ENCODE peak calls at places on chromosome 3, in nine cellular contexts. P is activated B cell treated with CpG ODN at 0.5 μM for 24 hours; B is globus pallidus; A is A549; C is activated CD4-positive, alpha-beta T cell treated with anti-CD3 and anti-CD28 coated beads, Interleukin-2, amount 50 U/mL, for 24 hours; X is pons; R is amniotic stem cell; U is mesenchymal stem cell; L is cortex of kidney. Z is an unnamed sample.

GRCh38 chr3:125357032-125357658 is 18.0 kb downstream of the ZNF148 start:
- DNase-seq in P (peak), B (peak), A (peak), C (peak), X (peak), R (no peak), U (peak), L (no peak), Z (no peak)

GRCh38 chr3:66809579-66809958 is 188.5 kb upstream of the KBTBD8 start:
- DNase-seq in P (no peak), B (no peak), A (no peak), C (no peak), X (no peak), R (no peak), U (no peak), L (no peak), Z (no peak)

GRCh38 chr3:143119974-143120715 is 574 bp downstream of the CHST2 start:
- DNase-seq in P (peak), B (no peak), A (peak), C (no peak), X (no peak), R (no peak), U (no peak), L (no peak), Z (peak)

GRCh38 chr3:128051459-128051836 is 789 bp upstream of the SEC61A1 start:
- DNase-seq in P (no peak), B (no peak), A (no peak), C (no peak), X (peak), R (no peak), U (no peak), L (no peak), Z (no peak)

GRCh38 chr3:171458857-171459129 is 1.4 kb downstream of the TNIK start:
- DNase-seq in P (no peak), B (peak), A (no peak), C (no peak), X (no peak), R (no peak), U (no peak), L (no peak), Z (no peak)

GRCh38 chr3:101193957-101194356 is 126.4 kb downstream of the IMPG2 start:
- DNase-seq in P (no peak), B (no peak), A (peak), C (no peak), X (no peak), R (no peak), U (no peak), L (no peak), Z (no peak)

GRCh38 chr3:10173095-10173925 is 8.6 kb downstream of the IRAK2 start:
- DNase-seq in P (no peak), B (no peak), A (peak), C (no peak), X (no peak), R (no peak), U (peak), L (no peak), Z (no peak)

GRCh38 chr3:180420804-180421203 is 181.2 kb upstream of the TTC14 start:
- DNase-seq in P (no peak), B (no peak), A (no peak), C (no peak), X (no peak), R (no peak), U (no peak), L (no peak), Z (no peak)

GRCh38 chr3:69084326-69084667 is 440 bp upstream of the ARL6IP5 start:
- DNase-seq in P (no peak), B (peak), A (no peak), C (no peak), X (peak), R (peak), U (peak), L (no peak), Z (no peak)

GRCh38 chr3:151135548-151136337 is 50.3 kb downstream of the MED12L start:
- DNase-seq in P (no peak), B (no peak), A (no peak), C (no peak), X (no peak), R (no peak), U (no peak), L (no peak), Z (no peak)

GRCh38 chr3:100966049-100966471 is 27.2 kb downstream of the ABI3BP start:
- DNase-seq in P (no peak), B (no peak), A (no peak), C (no peak), X (no peak), R (no peak), U (no peak), L (no peak), Z (no peak)

GRCh38 chr3:149941186-149941585 is 29.5 kb downstream of the PFN2 start:
- DNase-seq in P (no peak), B (no peak), A (no peak), C (no peak), X (no peak), R (no peak), U (no peak), L (no peak), Z (no peak)

GRCh38 chr3:173737167-173737808 is 339.7 kb downstream of the NLGN1 start:
- DNase-seq in P (no peak), B (no peak), A (no peak), C (no peak), X (no peak), R (no peak), U (no peak), L (no peak), Z (no peak)

GRCh38 chr3:149489060-149489690 is 14.7 kb downstream of the TM4SF4 start:
- DNase-seq in P (no peak), B (no peak), A (peak), C (no peak), X (no peak), R (no peak), U (no peak), L (no peak), Z (no peak)

GRCh38 chr3:98650966-98651765 is 57.8 kb upstream of the CPOX start:
- DNase-seq in P (no peak), B (no peak), A (no peak), C (no peak), X (no peak), R (no peak), U (no peak), L (no peak), Z (no peak)

GRCh38 chr3:96354742-96355141 is 459.7 kb upstream of the EPHA6 start:
- DNase-seq in P (no peak), B (no peak), A (no peak), C (no peak), X (no peak), R (no peak), U (no peak), L (no peak), Z (no peak)

GRCh38 chr3:115095236-115095635 is 51.9 kb downstream of the ZBTB20 start:
- DNase-seq in P (no peak), B (no peak), A (no peak), C (no peak), X (no peak), R (no peak), U (no peak), L (no peak), Z (no peak)